ENCODE peak calls at places on chromosomes 3 and 15, in six cellular contexts. C, S, E, R, Y and B are unnamed samples.

GRCh38 chr3:124221286-124221821 is 229.4 kb upstream of the ROPN1 start:
- ATAC-seq in R (no peak), C (no peak), S (no peak), E (no peak), Y (no peak), B (no peak)

GRCh38 chr15:60362318-60363023 is 35.3 kb downstream of the ANXA2 start:
- ATAC-seq in E (peak), C (no peak), R (peak), Y (no peak), S (no peak), B (peak)

GRCh38 chr15:57769266-57769665 is 62.8 kb downstream of the POLR2M start:
- ATAC-seq in R (no peak), S (no peak), E (peak), C (no peak), Y (no peak), B (no peak)

GRCh38 chr15:48940508-48940907 is 23.2 kb downstream of the SHC4 start:
- ATAC-seq in Y (peak), S (no peak), R (no peak), E (no peak), C (peak), B (no peak)

GRCh38 chr15:73375755-73376305 is 7.1 kb upstream of the HCN4 start:
- ATAC-seq in S (no peak), Y (no peak), C (peak), R (no peak), E (no peak), B (no peak)

GRCh38 chr3:148500791-148501360 is 196.8 kb upstream of the AGTR1 start:
- ATAC-seq in Y (no peak), R (no peak), C (no peak), S (no peak), E (no peak), B (no peak)

GRCh38 chr3:112974178-112974517 is 755 bp downstream of the CD200R1 start:
- ATAC-seq in R (no peak), Y (peak), C (no peak), S (no peak), E (no peak), B (no peak)

GRCh38 chr15:83854950-83855707 is 201.2 kb downstream of the ADAMTSL3 start:
- ATAC-seq in Y (no peak), R (no peak), C (no peak), E (no peak), S (no peak), B (no peak)

GRCh38 chr3:55897573-55898224 is 410.6 kb upstream of the WNT5A start:
- ATAC-seq in Y (no peak), E (no peak), S (no peak), R (no peak), C (peak), B (no peak)

GRCh38 chr15:36734366-36734765 is 154.9 kb downstream of the CDIN1 start:
- ATAC-seq in C (no peak), S (no peak), Y (no peak), R (no peak), E (no peak), B (no peak)

GRCh38 chr15:36726224-36726623 is 146.8 kb downstream of the CDIN1 start:
- ATAC-seq in E (no peak), R (no peak), Y (no peak), C (no peak), S (no peak), B (no peak)

DNA sequence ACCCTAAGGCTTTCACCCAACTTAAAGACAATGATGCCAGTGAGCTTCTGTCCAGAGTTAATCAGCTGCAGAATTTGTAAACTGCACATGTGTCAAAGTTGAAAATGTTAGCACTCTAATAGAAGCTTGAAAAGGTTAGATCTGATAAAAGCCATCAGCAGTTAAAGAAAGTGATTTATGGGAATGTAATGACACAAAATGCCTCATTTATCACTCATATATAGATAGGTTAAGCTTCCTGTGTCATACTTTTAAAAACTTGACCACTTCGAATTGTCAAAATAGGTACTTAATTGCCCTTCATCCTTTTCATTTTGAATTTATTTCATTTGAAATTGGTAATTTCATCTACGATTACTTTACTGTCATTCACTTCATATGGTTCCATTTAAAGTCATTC is 151.6 kb downstream of the CDIN1 start:
- ATAC-seq in Y (no peak), C (no peak), E (no peak), R (no peak), S (no peak), B (no peak)
- TF ChIP-seq EP300 in Y (no peak), C (no peak), E (no peak), R (no peak), S (no peak), B (no peak)

GRCh38 chr15:30038667-30039523 is 43.9 kb upstream of the GOLGA8J start:
- ATAC-seq in S (no peak), E (peak), Y (no peak), C (peak), R (no peak), B (no peak)
- TF ChIP-seq EP300 in S (no peak), E (no peak), Y (no peak), C (no peak), R (no peak), B (no peak)

GRCh38 chr15:39388118-39388517 is 192.8 kb upstream of the THBS1 start:
- ATAC-seq in R (no peak), C (no peak), E (no peak), S (peak), Y (no peak), B (peak)
- TF ChIP-seq EP300 in R (no peak), C (no peak), E (no peak), S (no peak), Y (no peak), B (no peak)

GRCh38 chr3:39180546-39181346 is 11.6 kb downstream of the XIRP1 start:
- ATAC-seq in Y (peak), C (peak), E (peak), S (peak), R (peak), B (peak)
- TF ChIP-seq EP300 in Y (no peak), C (no peak), E (no peak), S (no peak), R (no peak), B (peak)

GRCh38 chr3:177197041-177197933 is at the start of gene TBL1XR1:
- ATAC-seq in Y (peak), E (peak), R (peak), S (peak), C (peak), B (peak)
- TF ChIP-seq EP300 in Y (no peak), E (peak), R (peak), S (peak), C (no peak), B (no peak)

GRCh38 chr3:94171954-94172353 is 109.1 kb downstream of the NSUN3 start:
- ATAC-seq in C (no peak), S (no peak), E (no peak), R (no peak), Y (peak), B (no peak)
- TF ChIP-seq EP300 in C (no peak), S (no peak), E (no peak), R (no peak), Y (no peak), B (no peak)

GRCh38 chr3:159882367-159882766 is 106.3 kb upstream of the IL12A start:
- ATAC-seq in C (no peak), S (no peak), Y (no peak), R (no peak), E (no peak), B (no peak)

GRCh38 chr3:159884661-159885402 is 103.8 kb upstream of the IL12A start:
- ATAC-seq in S (peak), R (peak), Y (peak), E (no peak), C (peak), B (no peak)

GRCh38 chr3:159881208-159881607 is 107.4 kb upstream of the IL12A start:
- ATAC-seq in S (no peak), R (no peak), E (no peak), Y (no peak), C (no peak), B (no peak)

GRCh38 chr3:159881828-159882309 is 106.8 kb upstream of the IL12A start:
- ATAC-seq in S (no peak), Y (no peak), E (no peak), C (peak), R (no peak), B (peak)

DNA sequence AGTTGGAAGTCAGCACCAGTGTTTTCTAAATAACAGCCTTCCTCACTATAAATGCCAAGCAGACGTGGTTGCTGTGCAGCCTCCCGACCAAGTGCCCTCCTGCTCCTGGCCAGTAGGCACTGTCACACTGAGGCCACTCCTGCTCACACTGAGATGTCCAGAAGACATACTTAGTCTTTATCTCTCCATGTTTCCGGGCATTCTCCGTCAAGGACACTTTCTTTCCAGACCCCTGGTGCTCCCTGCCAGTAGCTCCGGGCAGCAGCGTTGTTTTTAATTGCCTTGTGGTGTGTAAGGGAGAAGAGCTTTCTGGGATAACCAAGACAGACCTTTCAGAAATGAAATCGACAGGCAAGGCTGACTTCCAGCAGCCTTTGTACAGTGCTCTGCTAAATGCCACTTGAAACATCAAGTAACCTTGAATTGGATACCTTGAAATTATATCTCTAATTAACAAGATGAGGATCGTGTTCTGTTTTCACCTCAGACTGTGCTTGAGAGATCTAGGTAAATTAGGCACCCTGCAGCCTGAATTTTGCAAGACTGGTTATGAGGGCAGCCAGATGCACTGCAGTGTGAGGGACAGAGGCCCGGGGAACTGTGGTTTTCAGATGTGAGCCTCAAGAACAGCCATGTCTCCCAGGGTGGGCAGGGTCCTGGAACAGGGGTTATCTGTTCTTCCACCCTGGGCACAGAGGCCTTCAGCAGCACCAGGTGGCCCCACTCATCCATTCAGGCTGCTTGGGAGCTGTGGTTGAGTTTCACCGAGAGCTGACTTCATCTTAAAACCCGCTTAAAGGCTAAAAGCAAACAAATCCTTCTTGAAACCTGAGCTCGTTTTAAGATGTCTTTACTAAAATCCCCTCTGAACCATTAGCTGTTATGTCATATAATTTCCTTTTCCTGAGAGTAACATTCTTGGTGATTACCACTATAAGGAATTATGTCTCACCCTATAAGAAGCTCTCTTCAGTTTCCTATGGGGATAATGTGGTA is 105.6 kb upstream of the IL12A start:
- ATAC-seq in R (no peak), Y (peak), S (no peak), E (peak), C (peak), B (no peak)
- TF ChIP-seq EP300 in R (no peak), Y (no peak), S (no peak), E (no peak), C (no peak), B (no peak)

GRCh38 chr3:105791919-105792786 is 76.7 kb downstream of the CBLB start:
- ATAC-seq in R (no peak), C (peak), S (peak), E (peak), Y (no peak), B (peak)
- TF ChIP-seq EP300 in R (no peak), C (peak), S (no peak), E (no peak), Y (no peak), B (peak)

GRCh38 chr3:30227571-30228301 is 378.7 kb upstream of the TGFBR2 start:
- ATAC-seq in R (no peak), C (peak), E (no peak), Y (no peak), S (peak), B (peak)
- TF ChIP-seq EP300 in R (no peak), C (peak), E (no peak), Y (no peak), S (peak), B (no peak)

DNA sequence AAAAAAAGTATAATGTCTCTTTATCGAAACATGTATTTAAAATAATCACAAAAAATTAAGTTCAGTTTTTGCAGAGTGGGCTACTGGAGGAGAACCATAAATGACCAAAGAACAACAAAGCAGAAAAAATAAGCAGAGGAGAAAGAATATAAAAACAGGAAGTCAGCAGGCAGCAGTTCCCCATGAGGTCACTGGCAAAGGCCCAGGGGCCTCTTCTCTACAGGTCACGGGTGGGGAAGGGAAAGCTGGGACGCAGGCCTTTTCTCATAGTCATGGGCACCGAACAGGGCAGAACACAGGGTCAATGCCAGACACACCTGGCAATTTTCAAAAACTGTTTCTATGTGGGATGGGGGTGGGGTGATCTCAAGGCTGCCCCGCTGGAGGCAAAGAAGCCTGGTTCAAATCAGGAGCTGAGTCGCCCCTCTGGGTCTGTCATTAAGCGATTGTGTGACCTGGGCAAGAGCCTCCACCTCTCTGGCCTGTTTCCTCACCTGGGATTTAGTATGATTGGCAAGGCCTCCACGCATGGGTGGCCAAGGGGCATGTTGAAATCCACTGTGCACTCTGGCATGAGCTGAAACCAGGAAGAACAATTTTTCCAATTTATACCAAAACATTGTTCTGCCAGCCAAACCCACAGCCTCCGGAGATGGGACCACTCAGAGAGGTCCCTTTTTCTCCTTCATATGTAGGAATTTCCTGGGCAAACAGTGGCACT is 43.8 kb upstream of the UACA start:
- ATAC-seq in Y (no peak), C (no peak), E (peak), R (no peak), S (no peak), B (peak)
- TF ChIP-seq EP300 in Y (no peak), C (no peak), E (no peak), R (no peak), S (no peak), B (no peak)